ENCODE peak calls at places on chromosomes 13 and 19, in seven cellular contexts. T, N, J, E, Y, R and Z are unnamed samples.

GRCh38 chr13:93736909-93737308 is 510.3 kb downstream of the GPC6 start:
- DNase-seq in R (no peak), T (no peak), E (no peak), J (no peak), Y (no peak), N (no peak), Z (no peak)

GRCh38 chr19:18869781-18870530 is 26.0 kb downstream of the CERS1 start:
- DNase-seq in E (no peak), R (no peak), J (no peak), Y (no peak), T (no peak), N (no peak), Z (no peak)

GRCh38 chr13:99383946-99384345 is 76.7 kb upstream of the GPR183 start:
- DNase-seq in N (no peak), Y (no peak), R (no peak), T (no peak), J (no peak), E (no peak), Z (no peak)

GRCh38 chr13:113366031-113366588 is 2.2 kb upstream of the GRTP1 start:
- DNase-seq in E (no peak), R (no peak), T (no peak), Y (no peak), J (no peak), N (no peak), Z (no peak)

GRCh38 chr13:31756346-31756745 is 17.0 kb downstream of the RXFP2 start:
- DNase-seq in Y (peak), N (no peak), J (no peak), E (peak), R (no peak), T (no peak), Z (no peak)

GRCh38 chr19:54473071-54473941 is at the start of gene CDC42EP5:
- DNase-seq in R (no peak), T (no peak), E (peak), N (no peak), J (no peak), Y (peak), Z (peak)

GRCh38 chr19:32041681-32042292 is 303.6 kb upstream of the ZNF507 start:
- DNase-seq in R (peak), E (no peak), Y (peak), T (no peak), N (peak), J (no peak), Z (peak)

GRCh38 chr19:5655412-5655811 is 24.9 kb downstream of the MICOS13 start:
- DNase-seq in Y (no peak), N (no peak), R (no peak), E (no peak), J (no peak), T (no peak), Z (no peak)

GRCh38 chr19:47280183-47280797 is 5.6 kb downstream of the INAFM1 start:
- DNase-seq in R (no peak), J (no peak), N (peak), T (no peak), E (no peak), Y (peak), Z (peak)

GRCh38 chr19:12786149-12786870 is 5.0 kb upstream of the JUNB start:
- DNase-seq in T (no peak), N (no peak), E (no peak), J (no peak), R (no peak), Y (no peak), Z (no peak)

GRCh38 chr19:48963371-48964204 is 1.5 kb upstream of the FTL start:
- DNase-seq in T (peak), E (no peak), N (peak), Y (peak), R (no peak), J (peak), Z (peak)

GRCh38 chr13:109667754-109668360 is 118.5 kb downstream of the IRS2 start:
- DNase-seq in Y (no peak), J (no peak), R (no peak), N (peak), E (no peak), T (no peak), Z (no peak)

GRCh38 chr19:18657590-18658365 is 20.9 kb downstream of the KLHL26 start:
- DNase-seq in R (no peak), E (peak), J (no peak), N (no peak), Y (peak), T (no peak), Z (no peak)

GRCh38 chr19:16153582-16154336 is 10.3 kb downstream of the HSH2D start:
- DNase-seq in N (peak), Y (no peak), E (no peak), R (no peak), T (no peak), J (no peak), Z (no peak)

GRCh38 chr19:44303976-44304568 is 753 bp downstream of the ZNF235 start:
- DNase-seq in R (no peak), T (no peak), N (peak), Y (peak), E (no peak), J (no peak), Z (peak)

GRCh38 chr19:34838753-34839431 is 65.9 kb upstream of the ZNF599 start:
- DNase-seq in R (no peak), Y (peak), J (no peak), N (no peak), E (no peak), T (no peak), Z (no peak)

GRCh38 chr13:97295279-97296182 is 73.4 kb downstream of the MBNL2 start:
- DNase-seq in J (no peak), N (no peak), Y (peak), T (no peak), R (no peak), E (peak), Z (no peak)

GRCh38 chr19:48969276-48970138 is 4.4 kb downstream of the FTL start:
- DNase-seq in R (no peak), E (no peak), T (no peak), N (no peak), Y (no peak), J (no peak), Z (peak)

GRCh38 chr13:99374169-99374991 is 67.2 kb upstream of the GPR183 start:
- DNase-seq in Y (no peak), T (no peak), N (no peak), E (no peak), J (no peak), R (no peak), Z (no peak)

GRCh38 chr19:50311723-50312635 is 17.2 kb downstream of the KCNC3 start:
- DNase-seq in E (no peak), J (no peak), N (no peak), T (no peak), R (peak), Y (no peak), Z (peak)

GRCh38 chr19:11324079-11324661 is 15.3 kb downstream of the RAB3D start:
- DNase-seq in R (peak), N (peak), T (no peak), J (no peak), Y (peak), E (peak), Z (peak)

GRCh38 chr13:73245271-73245670 is 186.5 kb downstream of the KLF5 start:
- DNase-seq in N (no peak), T (no peak), E (no peak), R (no peak), J (no peak), Y (no peak), Z (no peak)

GRCh38 chr19:13024126-13024957 is 29.1 kb downstream of the NFIX start:
- DNase-seq in T (no peak), N (no peak), R (peak), J (no peak), Y (peak), E (no peak), Z (peak)

GRCh38 chr13:86870388-86870966 is 800.7 kb upstream of the SLITRK5 start:
- DNase-seq in R (peak), Y (peak), E (no peak), T (no peak), N (no peak), J (no peak), Z (peak)

GRCh38 chr19:8069116-8069973 is 16.8 kb downstream of the CCL25 start:
- DNase-seq in N (no peak), R (peak), T (no peak), J (no peak), Y (no peak), E (no peak), Z (peak)

GRCh38 chr19:15154002-15154612 is 46.7 kb downstream of the NOTCH3 start:
- DNase-seq in T (no peak), N (peak), E (no peak), R (peak), J (no peak), Y (peak), Z (peak)

GRCh38 chr13:100733261-100733660 is 58.7 kb upstream of the TMTC4 start:
- DNase-seq in R (peak), T (no peak), Y (no peak), N (no peak), J (no peak), E (no peak), Z (peak)